ENCODE peak calls at places on chromosome 16, in five cellular contexts. One of them, this sample, is unnamed.

GRCh38 chr16:67284699-67285646 is 5.6 kb downstream of the PLEKHG4 start:
- DNase-seq in ureter: no peak
- DNase-seq in heart right ventricle: peak
- DNase-seq in left ventricle myocardium inferior: no peak
- DNase-seq in T-helper 17 cell: no peak
- DNase-seq in this sample: no peak

GRCh38 chr16:21645261-21645721 is 7.1 kb downstream of the IGSF6 start:
- DNase-seq in T-helper 17 cell: no peak
- DNase-seq in left ventricle myocardium inferior: no peak
- DNase-seq in heart right ventricle: no peak
- DNase-seq in ureter: no peak
- DNase-seq in this sample: no peak

GRCh38 chr16:57736419-57737281 is 1.1 kb downstream of the KATNB1 start:
- DNase-seq in heart right ventricle: no peak
- DNase-seq in left ventricle myocardium inferior: peak
- DNase-seq in ureter: no peak
- DNase-seq in T-helper 17 cell: no peak
- DNase-seq in this sample: peak

GRCh38 chr16:2983706-2984136 is 3.5 kb upstream of the PKMYT1 start:
- DNase-seq in T-helper 17 cell: peak
- DNase-seq in heart right ventricle: peak
- DNase-seq in ureter: peak
- DNase-seq in left ventricle myocardium inferior: peak
- DNase-seq in this sample: peak

GRCh38 chr16:86995456-86995855 is 321.7 kb downstream of the C16orf95 start:
- DNase-seq in left ventricle myocardium inferior: no peak
- DNase-seq in ureter: no peak
- DNase-seq in T-helper 17 cell: no peak
- DNase-seq in heart right ventricle: no peak
- DNase-seq in this sample: no peak

GRCh38 chr16:4064950-4065352 is 51.3 kb downstream of the ADCY9 start:
- DNase-seq in heart right ventricle: no peak
- DNase-seq in T-helper 17 cell: no peak
- DNase-seq in left ventricle myocardium inferior: no peak
- DNase-seq in ureter: no peak
- DNase-seq in this sample: no peak

GRCh38 chr16:24188751-24189318 is 67.3 kb upstream of the CACNG3 start:
- DNase-seq in left ventricle myocardium inferior: no peak
- DNase-seq in heart right ventricle: no peak
- DNase-seq in T-helper 17 cell: no peak
- DNase-seq in ureter: no peak
- DNase-seq in this sample: no peak

GRCh38 chr16:35411156-35411555 is 1951.7 kb downstream of the TP53TG3F start:
- DNase-seq in ureter: no peak
- DNase-seq in left ventricle myocardium inferior: no peak
- DNase-seq in T-helper 17 cell: no peak
- DNase-seq in heart right ventricle: no peak
- DNase-seq in this sample: no peak

GRCh38 chr16:1474471-1474795 is 395 bp downstream of the CLCN7 start:
- DNase-seq in T-helper 17 cell: no peak
- DNase-seq in heart right ventricle: no peak
- DNase-seq in ureter: no peak
- DNase-seq in left ventricle myocardium inferior: no peak
- DNase-seq in this sample: no peak

GRCh38 chr16:13245713-13246377 is 344.4 kb downstream of the SHISA9 start:
- DNase-seq in T-helper 17 cell: no peak
- DNase-seq in left ventricle myocardium inferior: no peak
- DNase-seq in ureter: no peak
- DNase-seq in heart right ventricle: no peak
- DNase-seq in this sample: no peak

GRCh38 chr16:67884684-67885083 is at the start of gene NRN1L:
- DNase-seq in T-helper 17 cell: no peak
- DNase-seq in ureter: peak
- DNase-seq in heart right ventricle: peak
- DNase-seq in left ventricle myocardium inferior: peak
- DNase-seq in this sample: peak

GRCh38 chr16:24253192-24253591 is 2.9 kb upstream of the CACNG3 start:
- DNase-seq in ureter: no peak
- DNase-seq in heart right ventricle: no peak
- DNase-seq in left ventricle myocardium inferior: no peak
- DNase-seq in T-helper 17 cell: peak
- DNase-seq in this sample: no peak

GRCh38 chr16:12613131-12613991 is 190.3 kb downstream of the CPPED1 start:
- DNase-seq in ureter: no peak
- DNase-seq in left ventricle myocardium inferior: no peak
- DNase-seq in T-helper 17 cell: no peak
- DNase-seq in heart right ventricle: no peak
- DNase-seq in this sample: no peak

GRCh38 chr16:85563515-85564276 is 49.4 kb upstream of the GSE1 start:
- DNase-seq in T-helper 17 cell: no peak
- DNase-seq in heart right ventricle: peak
- DNase-seq in left ventricle myocardium inferior: peak
- DNase-seq in ureter: no peak
- DNase-seq in this sample: peak

GRCh38 chr16:20507280-20507679 is 56.0 kb downstream of the ACSM2A start:
- DNase-seq in left ventricle myocardium inferior: no peak
- DNase-seq in ureter: no peak
- DNase-seq in heart right ventricle: no peak
- DNase-seq in T-helper 17 cell: no peak
- DNase-seq in this sample: no peak

GRCh38 chr16:89669755-89670154 is 12.1 kb downstream of the SPATA33 start:
- DNase-seq in left ventricle myocardium inferior: no peak
- DNase-seq in T-helper 17 cell: no peak
- DNase-seq in ureter: no peak
- DNase-seq in heart right ventricle: no peak
- DNase-seq in this sample: no peak

GRCh38 chr16:17339764-17340541 is 130.8 kb downstream of the XYLT1 start:
- DNase-seq in ureter: no peak
- DNase-seq in heart right ventricle: no peak
- DNase-seq in T-helper 17 cell: no peak
- DNase-seq in left ventricle myocardium inferior: no peak
- DNase-seq in this sample: no peak

GRCh38 chr16:19607610-19608280 is 52.2 kb downstream of the VPS35L start:
- DNase-seq in T-helper 17 cell: no peak
- DNase-seq in ureter: no peak
- DNase-seq in left ventricle myocardium inferior: no peak
- DNase-seq in heart right ventricle: no peak
- DNase-seq in this sample: no peak

GRCh38 chr16:86602521-86602920 is 24.2 kb downstream of the FOXL1 start:
- DNase-seq in T-helper 17 cell: no peak
- DNase-seq in left ventricle myocardium inferior: no peak
- DNase-seq in ureter: no peak
- DNase-seq in heart right ventricle: no peak
- DNase-seq in this sample: no peak

GRCh38 chr16:67435758-67436164 is 4.8 kb downstream of the HSD11B2 start:
- DNase-seq in heart right ventricle: no peak
- DNase-seq in ureter: no peak
- DNase-seq in left ventricle myocardium inferior: no peak
- DNase-seq in T-helper 17 cell: no peak
- DNase-seq in this sample: no peak

GRCh38 chr16:3050487-3050886 is 4.1 kb downstream of the MMP25 start:
- DNase-seq in heart right ventricle: no peak
- DNase-seq in ureter: no peak
- DNase-seq in left ventricle myocardium inferior: no peak
- DNase-seq in T-helper 17 cell: no peak
- DNase-seq in this sample: no peak